ENCODE peak calls at places on chromosomes 5 and 9, in seven cellular contexts. U is NCI-H2171; M is effector memory CD4-positive, alpha-beta T cell; S is IMR-90; Y is endothelial cell; F is natural killer cell; N is stimulated activated CD8-positive, alpha-beta memory T cell treated with anti-CD3 and anti-CD28 coated beads, Interleukin-2, amount 100 ng/mL, for 48 hours. Z is an unnamed sample.

GRCh38 chr5:13357937-13358336 is 586.6 kb downstream of the DNAH5 start:
- DNase-seq in U (no peak), M (no peak), S (no peak), Y (no peak), F (no peak), N (no peak), Z (no peak)

GRCh38 chr9:113516840-113517577 is 53.5 kb downstream of the RGS3 start:
- DNase-seq in U (no peak), M (peak; percentile 50), S (peak; percentile 39), Y (no peak), F (peak; percentile 75), N (peak; percentile 68), Z (no peak)

GRCh38 chr9:77819672-77820071 is 171.6 kb upstream of the GNA14 start:
- DNase-seq in U (no peak), M (no peak), S (peak; percentile 23), Y (no peak), F (no peak), N (no peak), Z (no peak)

GRCh38 chr9:77712533-77713130 is 64.5 kb upstream of the GNA14 start:
- DNase-seq in U (no peak), M (no peak), S (peak; percentile 90), Y (no peak), F (no peak), N (no peak), Z (no peak)

GRCh38 chr5:34043099-34043876 is at the start of gene C1QTNF3:
- DNase-seq in U (no peak), M (no peak), S (no peak), Y (no peak), F (no peak), N (no peak), Z (no peak)

GRCh38 chr9:27505744-27506161 is 18.3 kb upstream of the IFNK start:
- DNase-seq in U (no peak), M (no peak), S (no peak), Y (no peak), F (no peak), N (no peak), Z (no peak)

GRCh38 chr9:113409481-113409880 is 994 bp downstream of the POLE3 start:
- DNase-seq in U (no peak), M (no peak), S (no peak), Y (no peak), F (no peak), N (no peak), Z (no peak)

GRCh38 chr9:83197611-83198010 is 134.7 kb upstream of the RASEF start:
- DNase-seq in U (peak; percentile 88), M (no peak), S (no peak), Y (no peak), F (no peak), N (no peak), Z (no peak)

GRCh38 chr9:71909887-71910601 is 949 bp downstream of the ABHD17B start:
- DNase-seq in U (peak; percentile 37), M (no peak), S (peak; percentile 20), Y (peak; percentile 71), F (peak; percentile 35), N (peak; percentile 43), Z (peak; percentile 65)

GRCh38 chr9:131606896-131607567 is 61.7 kb downstream of the PRRT1B start:
- DNase-seq in U (no peak), M (no peak), S (no peak), Y (no peak), F (no peak), N (no peak), Z (no peak)

GRCh38 chr9:80842976-80843506 is 846.3 kb downstream of the TLE1 start:
- DNase-seq in U (no peak), M (no peak), S (no peak), Y (no peak), F (no peak), N (no peak), Z (no peak)

GRCh38 chr9:36163049-36163839 is 5.9 kb upstream of the CCIN start:
- DNase-seq in U (no peak), M (no peak), S (peak; percentile 86), Y (peak; percentile 47), F (no peak), N (no peak), Z (no peak)

GRCh38 chr5:73523861-73524260 is 25.6 kb downstream of the BTF3 start:
- DNase-seq in U (no peak), M (no peak), S (peak; percentile 52), Y (no peak), F (no peak), N (no peak), Z (no peak)

GRCh38 chr9:133708123-133708769 is 29.9 kb downstream of the SARDH start:
- DNase-seq in U (no peak), M (no peak), S (no peak), Y (no peak), F (no peak), N (no peak), Z (no peak)

GRCh38 chr9:19174127-19174921 is 47.0 kb upstream of the PLIN2 start:
- DNase-seq in U (no peak), M (no peak), S (peak; percentile 93), Y (peak; percentile 16), F (peak; percentile 34), N (no peak), Z (no peak)

GRCh38 chr9:72557549-72557948 is 36.1 kb downstream of the TMC1 start:
- DNase-seq in U (no peak), M (peak; percentile 1), S (peak; percentile 97), Y (no peak), F (no peak), N (peak; percentile 16), Z (no peak)

GRCh38 chr5:142548739-142549275 is 137.1 kb downstream of the FGF1 start:
- DNase-seq in U (peak; percentile 45), M (no peak), S (peak; percentile 97), Y (peak; percentile 71), F (no peak), N (no peak), Z (peak; percentile 36)

GRCh38 chr5:134046801-134047707 is 42.3 kb upstream of the VDAC1 start:
- DNase-seq in U (no peak), M (no peak), S (no peak), Y (no peak), F (no peak), N (no peak), Z (no peak)

GRCh38 chr5:31149072-31149471 is 44.4 kb upstream of the CDH6 start:
- DNase-seq in U (no peak), M (no peak), S (peak; percentile 39), Y (no peak), F (no peak), N (no peak), Z (no peak)

GRCh38 chr5:73093943-73094342 is 26.4 kb upstream of the TMEM171 start:
- DNase-seq in U (no peak), M (no peak), S (peak; percentile 78), Y (no peak), F (no peak), N (no peak), Z (no peak)

GRCh38 chr5:170078458-170078857 is 27.2 kb upstream of the FOXI1 start:
- DNase-seq in U (no peak), M (no peak), S (no peak), Y (no peak), F (no peak), N (no peak), Z (no peak)

GRCh38 chr5:1958211-1959010 is 75.7 kb upstream of the IRX4 start:
- DNase-seq in U (no peak), M (no peak), S (no peak), Y (no peak), F (no peak), N (no peak), Z (no peak)